ENCODE peak calls at places on chromosomes 12 and 14, in four cellular contexts. R is GM23248, T is heart left ventricle, W is substantia nigra. X is an unnamed sample.

GRCh38 chr14:60331201-60332045 is 82.4 kb downstream of the PPM1A start:
- DNase-seq in W (peak), R (peak), T (peak), X (no peak)

GRCh38 chr12:25775968-25776367 is 182.5 kb upstream of the RASSF8 start:
- DNase-seq in R (peak), W (no peak), T (no peak), X (peak)

GRCh38 chr12:6018265-6018664 is 73.2 kb upstream of the ANO2 start:
- DNase-seq in T (no peak), R (no peak), W (no peak), X (no peak)

GRCh38 chr14:82642425-82642824 is 1108.8 kb upstream of the SEL1L start:
- DNase-seq in T (no peak), R (no peak), W (no peak), X (no peak)

GRCh38 chr12:105341010-105341409 is 10.5 kb downstream of the C12orf75 start:
- DNase-seq in R (peak), T (no peak), W (no peak), X (no peak)

GRCh38 chr14:23045419-23046357 is 3.7 kb downstream of the PSMB11 start:
- DNase-seq in T (no peak), W (no peak), R (no peak), X (no peak)

GRCh38 chr12:19299765-19300164 is 139.5 kb upstream of the AEBP2 start:
- DNase-seq in T (no peak), W (no peak), R (peak), X (peak)

GRCh38 chr12:112370868-112371510 is 11.2 kb downstream of the HECTD4 start:
- DNase-seq in R (no peak), T (no peak), W (no peak), X (no peak)

GRCh38 chr12:124045671-124046070 is 72.7 kb downstream of the ZNF664 start:
- DNase-seq in W (peak), T (no peak), R (no peak), X (no peak)

GRCh38 chr14:42222924-42223471 is 616.3 kb downstream of the LRFN5 start:
- DNase-seq in T (peak), W (peak), R (peak), X (peak)

GRCh38 chr12:88035271-88035906 is 6.2 kb upstream of the C12orf50 start:
- DNase-seq in R (peak), T (peak), W (peak), X (peak)

GRCh38 chr12:123384318-123384993 is 524 bp downstream of the KMT5A start:
- DNase-seq in T (peak), W (no peak), R (peak), X (no peak)

GRCh38 chr14:93965287-93965821 is 11.0 kb downstream of the ASB2 start:
- DNase-seq in T (no peak), R (peak), W (no peak), X (peak)

GRCh38 chr14:20631821-20632389 is 9.6 kb downstream of the OR6S1 start:
- DNase-seq in R (peak), T (peak), W (no peak), X (no peak)

GRCh38 chr12:47820631-47821345 is 1.1 kb upstream of the HDAC7 start:
- DNase-seq in T (peak), R (peak), W (peak), X (no peak)

GRCh38 chr14:60327447-60328331 is 78.7 kb downstream of the PPM1A start:
- DNase-seq in T (peak), R (peak), W (no peak), X (no peak)

GRCh38 chr12:104058796-104059195 is 5.5 kb upstream of the HCFC2 start:
- DNase-seq in T (no peak), W (no peak), R (no peak), X (peak)

DNA sequence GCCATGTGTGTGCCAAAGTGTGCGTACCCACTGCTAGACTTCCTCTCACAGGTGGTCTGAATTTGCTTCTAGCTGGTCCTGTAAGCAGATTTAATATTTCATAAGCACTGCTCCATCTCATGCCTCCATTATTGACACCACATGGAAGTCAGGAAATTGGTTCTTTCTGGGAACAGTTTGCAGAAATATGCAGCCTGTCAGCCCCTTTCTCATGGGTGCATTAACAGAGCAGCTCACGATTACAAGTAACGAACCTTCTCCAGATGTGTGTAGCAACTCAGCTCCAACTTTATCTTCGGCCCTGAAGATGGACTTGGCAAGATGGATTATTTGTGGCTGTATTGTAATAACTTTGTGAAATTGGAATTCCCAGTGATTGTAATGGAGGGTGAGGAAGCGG is 214.5 kb upstream of the DDHD1 start:
- DNase-seq in W (no peak), T (no peak), R (peak), X (no peak)
- H3K27ac ChIP-seq in W (no peak), T (no peak), R (peak), X (no peak)

DNA sequence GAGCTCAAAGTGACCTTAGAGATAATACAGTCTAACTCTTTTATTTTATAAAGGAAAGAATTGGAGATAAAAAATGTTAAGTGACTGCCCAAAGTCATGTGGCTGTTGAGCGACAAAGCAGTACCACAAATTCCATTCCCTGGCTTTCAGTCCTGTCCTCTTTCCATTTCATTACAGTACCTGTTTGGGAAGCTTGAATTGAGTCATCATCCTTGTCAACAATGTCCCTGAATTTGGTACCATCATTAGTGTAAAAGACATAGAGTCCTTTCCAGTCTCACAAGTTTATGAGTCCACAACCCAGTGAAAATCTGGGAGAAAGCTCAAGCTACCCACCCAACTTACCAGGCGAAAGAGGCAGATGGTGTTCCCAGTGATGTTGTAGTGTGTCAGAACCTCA is 3.8 kb downstream of the ERP27 start:
- DNase-seq in R (no peak), W (no peak), T (no peak), X (no peak)
- H3K27ac ChIP-seq in R (no peak), W (no peak), T (no peak), X (no peak)

DNA sequence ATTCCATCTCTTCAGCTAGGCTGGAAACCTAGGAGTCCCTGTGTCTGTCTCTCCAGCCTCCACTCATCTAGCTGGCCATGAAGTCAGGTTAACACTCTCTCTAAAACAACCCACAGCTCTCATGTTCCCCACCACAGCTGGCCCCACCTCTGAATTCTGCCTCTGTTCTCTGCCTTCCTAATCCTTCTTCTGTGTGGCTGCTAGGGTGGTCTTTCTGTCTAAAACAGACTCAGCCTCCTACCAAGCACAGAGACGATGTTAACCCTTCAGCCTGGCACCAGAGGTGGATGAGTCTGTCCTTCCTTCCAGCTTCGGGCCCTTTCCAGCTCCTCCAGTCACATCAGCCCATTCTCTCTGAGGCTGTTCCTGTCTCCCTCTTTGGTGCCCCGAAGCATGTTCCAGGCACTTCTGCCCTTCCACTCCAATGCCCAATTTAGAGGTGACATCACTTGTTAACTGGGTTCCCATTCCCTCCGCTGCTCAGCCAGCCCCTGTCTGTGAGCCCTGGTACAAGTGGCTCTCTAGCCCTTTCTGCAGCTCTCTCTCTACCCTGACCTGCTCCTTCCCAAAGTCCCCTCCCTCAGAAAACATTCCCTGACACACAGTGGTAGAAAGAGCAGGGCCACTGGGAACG is 9.1 kb downstream of the FIGNL2 start:
- DNase-seq in W (no peak), R (no peak), T (no peak), X (no peak)
- H3K27ac ChIP-seq in W (no peak), R (no peak), T (no peak), X (no peak)

DNA sequence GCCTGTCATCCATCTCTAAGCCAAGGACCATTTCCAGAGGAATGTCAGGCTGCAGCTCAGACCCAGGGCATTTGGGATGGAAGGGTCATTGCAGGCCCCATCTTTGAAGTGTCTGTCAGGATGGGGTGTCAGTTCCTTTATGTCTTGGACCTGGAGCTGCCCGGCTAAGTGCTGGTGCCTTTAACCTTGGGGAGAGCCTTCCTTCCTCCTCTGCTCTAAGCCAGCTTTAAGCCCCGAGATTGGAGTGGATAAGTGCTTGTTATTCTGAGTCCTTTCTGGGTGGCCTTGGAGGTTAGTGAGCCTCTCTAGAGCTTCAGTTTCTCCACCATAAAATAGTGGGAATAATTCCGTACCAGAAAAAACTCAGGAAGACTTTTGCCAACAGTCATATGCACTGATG is 15.1 kb downstream of the WNT5B start:
- DNase-seq in W (no peak), R (no peak), T (no peak), X (no peak)
- H3K27ac ChIP-seq in W (peak), R (peak), T (no peak), X (no peak)

DNA sequence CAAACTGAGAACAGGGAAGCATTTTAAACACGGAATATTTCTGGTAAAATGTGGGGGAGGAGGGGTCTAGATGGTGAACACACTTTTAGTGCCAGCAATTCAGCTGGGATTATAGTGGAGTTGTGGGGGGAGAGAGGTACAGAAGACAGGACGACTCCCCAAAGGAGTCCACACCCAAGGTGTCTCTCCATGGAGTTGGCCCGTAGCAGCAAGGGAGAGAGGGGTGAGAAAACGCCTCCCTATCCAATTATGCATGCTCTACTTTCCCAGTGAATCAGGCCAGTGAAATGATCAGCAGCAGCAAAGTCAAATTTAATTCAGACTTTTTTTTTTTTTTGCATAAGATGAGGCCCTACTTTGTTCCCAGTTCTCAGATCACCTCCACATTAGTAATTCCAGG is 38.6 kb downstream of the BTG1 start:
- DNase-seq in W (no peak), T (no peak), R (no peak), X (no peak)
- H3K27ac ChIP-seq in W (no peak), T (no peak), R (no peak), X (no peak)

GRCh38 chr12:31407562-31407961 is 81.6 kb upstream of the SINHCAF start:
- DNase-seq in W (no peak), R (no peak), T (no peak), X (no peak)

GRCh38 chr12:31405021-31405420 is 79.1 kb upstream of the SINHCAF start:
- DNase-seq in R (no peak), T (no peak), W (no peak), X (no peak)

GRCh38 chr12:31408778-31409177 is 82.8 kb upstream of the SINHCAF start:
- DNase-seq in T (no peak), R (no peak), W (no peak), X (no peak)

DNA sequence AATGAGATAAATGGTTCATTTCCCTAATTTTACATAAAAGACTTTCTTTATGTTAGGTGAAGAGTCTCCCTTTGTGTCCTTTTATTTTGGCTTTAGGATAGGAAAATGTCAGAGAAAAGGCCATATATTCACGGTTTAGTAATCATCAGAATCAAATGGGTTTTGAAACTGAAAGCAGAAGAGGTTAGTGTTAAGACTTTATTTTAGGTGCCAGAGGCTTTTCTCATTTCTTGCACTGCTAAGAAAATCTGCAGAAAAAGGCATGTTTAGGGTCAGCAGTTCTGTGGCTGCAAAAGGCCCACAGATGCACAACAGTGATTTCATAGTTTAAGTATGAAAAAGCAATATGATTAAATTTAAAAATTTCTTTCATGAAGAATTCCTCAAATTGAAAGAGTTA is 80.4 kb upstream of the SINHCAF start:
- DNase-seq in R (no peak), W (no peak), T (no peak), X (no peak)
- H3K27ac ChIP-seq in R (no peak), W (no peak), T (no peak), X (no peak)

DNA sequence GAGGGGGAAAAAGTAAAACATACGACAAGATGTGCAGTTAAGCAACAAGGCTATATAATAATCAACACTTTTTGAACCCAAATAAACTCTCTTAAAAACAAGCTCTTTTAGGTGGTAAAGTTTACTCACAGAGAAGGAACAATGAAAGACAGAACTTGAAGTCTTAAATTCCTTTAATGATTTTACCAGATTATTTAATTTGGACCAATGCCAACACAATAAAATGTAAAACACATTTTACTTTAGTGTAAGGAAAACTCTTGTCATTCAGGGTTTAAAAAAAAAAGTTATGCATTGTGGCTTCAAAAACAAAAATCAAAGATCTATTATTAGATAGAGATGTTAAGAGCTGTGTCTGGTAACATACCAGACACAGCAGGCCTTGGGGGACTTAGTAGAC is 13.1 kb downstream of the TSPAN8 start:
- DNase-seq in W (no peak), T (no peak), R (no peak), X (no peak)
- H3K27ac ChIP-seq in W (no peak), T (no peak), R (no peak), X (no peak)

GRCh38 chr12:95059984-95060383 is 13.4 kb downstream of the NR2C1 start:
- DNase-seq in T (no peak), R (no peak), W (no peak), X (no peak)
- H3K27ac ChIP-seq in T (peak), R (no peak), W (no peak), X (no peak)

DNA sequence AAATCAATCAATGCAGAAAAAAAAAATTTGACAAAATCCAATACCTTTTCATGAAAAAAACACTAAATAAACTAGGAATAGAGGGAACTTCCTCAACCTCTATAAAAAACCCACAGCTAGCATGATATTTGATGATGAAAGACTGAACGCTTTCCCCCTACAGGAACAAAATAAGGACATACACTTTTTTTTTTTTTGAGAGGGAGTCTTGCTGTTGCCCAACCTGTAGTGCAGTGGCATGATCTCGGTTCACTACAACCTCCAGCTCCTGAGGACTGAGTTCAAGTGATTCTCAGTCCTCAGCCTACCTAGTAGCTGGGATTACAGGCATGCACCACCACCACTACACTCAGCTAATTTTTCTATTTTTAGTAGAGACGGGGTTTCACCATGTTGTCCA is 17.9 kb upstream of the CAMKK2 start:
- DNase-seq in T (no peak), W (no peak), R (no peak), X (no peak)
- H3K27ac ChIP-seq in T (no peak), W (no peak), R (no peak), X (no peak)

DNA sequence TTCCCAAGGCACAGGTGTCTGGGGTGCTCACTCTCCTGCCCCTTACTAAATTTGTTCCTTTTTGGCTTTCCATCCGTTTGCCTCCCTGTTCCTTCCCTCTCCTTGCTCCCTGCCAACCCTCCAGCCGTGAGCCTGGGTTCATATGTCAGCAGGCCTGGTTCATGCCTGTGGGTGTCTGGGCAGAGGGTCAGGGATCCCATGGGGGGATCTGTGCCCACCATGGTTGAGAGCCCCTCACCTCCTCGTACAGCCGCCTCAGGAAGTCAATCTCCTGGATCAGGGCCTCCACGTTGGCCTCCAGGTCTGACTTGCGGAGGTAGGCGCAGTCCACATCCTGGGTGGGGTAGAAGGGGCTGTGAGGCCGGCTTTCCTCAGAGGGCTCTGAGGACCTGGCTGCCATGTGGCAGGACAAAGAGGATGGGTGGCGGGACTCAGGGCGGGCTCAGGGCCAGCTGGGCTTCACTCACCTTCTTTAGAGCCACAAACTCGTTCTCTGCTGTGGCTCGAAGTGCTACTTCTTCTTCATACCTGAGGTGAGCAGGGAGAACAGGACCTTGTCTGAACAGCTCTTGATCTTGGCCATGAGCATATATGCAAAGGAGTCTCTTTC is 3.6 kb downstream of the KRT83 start:
- DNase-seq in W (no peak), T (no peak), R (no peak), X (no peak)
- H3K27ac ChIP-seq in W (no peak), T (no peak), R (no peak), X (no peak)

X was measured in epithelial cell of prostate.